ENCODE peak calls at places on chromosomes 4 and X, in seven cellular contexts. One of them, this sample, is unnamed.

GRCh38 chr4:82431026-82431745 is 796 bp downstream of the ENOPH1 start:
- DNase-seq in CD8-positive, alpha-beta T cell: peak; percentile 9
- DNase-seq in PC-3: peak; percentile 26
- DNase-seq in kidney: peak; percentile 82
- DNase-seq in Peyer's patch: peak; percentile 54
- DNase-seq in fibroblast of the aortic adventitia: peak; percentile 35
- DNase-seq in fibroblast of mammary gland: no peak
- DNase-seq in this sample: peak; percentile 39

GRCh38 chr4:89906787-89907521 is 12.3 kb downstream of the MMRN1 start:
- DNase-seq in PC-3: no peak
- DNase-seq in fibroblast of the aortic adventitia: no peak
- DNase-seq in CD8-positive, alpha-beta T cell: no peak
- DNase-seq in fibroblast of mammary gland: no peak
- DNase-seq in Peyer's patch: no peak
- DNase-seq in kidney: no peak
- DNase-seq in this sample: no peak

GRCh38 chr4:2850966-2851782 is 7.5 kb downstream of the ADD1 start:
- DNase-seq in kidney: no peak
- DNase-seq in PC-3: no peak
- DNase-seq in fibroblast of the aortic adventitia: peak; percentile 80
- DNase-seq in Peyer's patch: no peak
- DNase-seq in CD8-positive, alpha-beta T cell: no peak
- DNase-seq in fibroblast of mammary gland: peak; percentile 75
- DNase-seq in this sample: no peak

GRCh38 chr4:7745486-7745885 is 194.2 kb downstream of the AFAP1 start:
- DNase-seq in CD8-positive, alpha-beta T cell: no peak
- DNase-seq in PC-3: no peak
- DNase-seq in fibroblast of mammary gland: no peak
- DNase-seq in kidney: no peak
- DNase-seq in Peyer's patch: no peak
- DNase-seq in fibroblast of the aortic adventitia: no peak
- DNase-seq in this sample: no peak

GRCh38 chr4:1511441-1512041 is 105.3 kb upstream of the NKX1-1 start:
- DNase-seq in PC-3: peak; percentile 20
- DNase-seq in Peyer's patch: no peak
- DNase-seq in fibroblast of the aortic adventitia: peak; percentile 19
- DNase-seq in kidney: peak; percentile 59
- DNase-seq in fibroblast of mammary gland: peak; percentile 63
- DNase-seq in CD8-positive, alpha-beta T cell: no peak
- DNase-seq in this sample: no peak

GRCh38 chr4:2243682-2244380 is 1.9 kb upstream of the HAUS3 start:
- DNase-seq in fibroblast of the aortic adventitia: peak; percentile 45
- DNase-seq in fibroblast of mammary gland: peak; percentile 66
- DNase-seq in CD8-positive, alpha-beta T cell: no peak
- DNase-seq in PC-3: no peak
- DNase-seq in Peyer's patch: peak; percentile 57
- DNase-seq in kidney: peak; percentile 82
- DNase-seq in this sample: no peak

GRCh38 chrX:40474205-40474626 is 106.6 kb upstream of the ATP6AP2 start:
- DNase-seq in fibroblast of the aortic adventitia: no peak
- DNase-seq in fibroblast of mammary gland: no peak
- DNase-seq in Peyer's patch: no peak
- DNase-seq in CD8-positive, alpha-beta T cell: no peak
- DNase-seq in kidney: peak; percentile 76
- DNase-seq in PC-3: no peak
- DNase-seq in this sample: peak; percentile 40

GRCh38 chr4:26238782-26239647 is 81.8 kb upstream of the RBPJ start:
- DNase-seq in fibroblast of the aortic adventitia: peak; percentile 42
- DNase-seq in kidney: no peak
- DNase-seq in CD8-positive, alpha-beta T cell: no peak
- DNase-seq in Peyer's patch: no peak
- DNase-seq in PC-3: peak; percentile 70
- DNase-seq in fibroblast of mammary gland: peak; percentile 46
- DNase-seq in this sample: no peak

GRCh38 chr4:48967626-48968025 is 18.4 kb upstream of the CWH43 start:
- DNase-seq in kidney: no peak
- DNase-seq in CD8-positive, alpha-beta T cell: no peak
- DNase-seq in fibroblast of the aortic adventitia: peak; percentile 21
- DNase-seq in Peyer's patch: no peak
- DNase-seq in fibroblast of mammary gland: peak; percentile 26
- DNase-seq in PC-3: no peak
- DNase-seq in this sample: no peak

GRCh38 chr4:72505314-72505744 is 63.7 kb downstream of the ADAMTS3 start:
- DNase-seq in fibroblast of mammary gland: peak; percentile 69
- DNase-seq in kidney: peak; percentile 37
- DNase-seq in fibroblast of the aortic adventitia: peak; percentile 74
- DNase-seq in PC-3: peak; percentile 73
- DNase-seq in Peyer's patch: no peak
- DNase-seq in CD8-positive, alpha-beta T cell: no peak
- DNase-seq in this sample: peak; percentile 2

GRCh38 chr4:85489273-85489672 is 14.3 kb downstream of the ARHGAP24 start:
- DNase-seq in kidney: no peak
- DNase-seq in fibroblast of mammary gland: peak; percentile 77
- DNase-seq in Peyer's patch: no peak
- DNase-seq in fibroblast of the aortic adventitia: peak; percentile 44
- DNase-seq in PC-3: peak; percentile 48
- DNase-seq in CD8-positive, alpha-beta T cell: no peak
- DNase-seq in this sample: no peak

GRCh38 chrX:10582215-10582733 is 38.1 kb downstream of the MID1 start:
- DNase-seq in Peyer's patch: no peak
- DNase-seq in fibroblast of mammary gland: peak; percentile 55
- DNase-seq in kidney: no peak
- DNase-seq in fibroblast of the aortic adventitia: peak; percentile 87
- DNase-seq in CD8-positive, alpha-beta T cell: no peak
- DNase-seq in PC-3: peak; percentile 31
- DNase-seq in this sample: no peak

GRCh38 chr4:94801016-94801415 is 43.3 kb downstream of the BMPR1B start:
- DNase-seq in CD8-positive, alpha-beta T cell: no peak
- DNase-seq in fibroblast of the aortic adventitia: no peak
- DNase-seq in fibroblast of mammary gland: no peak
- DNase-seq in PC-3: no peak
- DNase-seq in Peyer's patch: no peak
- DNase-seq in kidney: no peak
- DNase-seq in this sample: no peak

GRCh38 chr4:150078996-150079581 is 844 bp downstream of the DCLK2 start:
- DNase-seq in kidney: peak; percentile 86
- DNase-seq in fibroblast of mammary gland: peak; percentile 44
- DNase-seq in PC-3: peak; percentile 19
- DNase-seq in fibroblast of the aortic adventitia: peak; percentile 30
- DNase-seq in CD8-positive, alpha-beta T cell: no peak
- DNase-seq in Peyer's patch: peak; percentile 39
- DNase-seq in this sample: peak; percentile 51

GRCh38 chrX:115177941-115178340 is 11.3 kb upstream of the RBMXL3 start:
- DNase-seq in fibroblast of mammary gland: peak; percentile 40
- DNase-seq in PC-3: no peak
- DNase-seq in Peyer's patch: no peak
- DNase-seq in kidney: no peak
- DNase-seq in fibroblast of the aortic adventitia: no peak
- DNase-seq in CD8-positive, alpha-beta T cell: no peak
- DNase-seq in this sample: no peak

GRCh38 chr4:25862411-25863346 is at the start of gene SEL1L3:
- DNase-seq in Peyer's patch: peak; percentile 80
- DNase-seq in fibroblast of mammary gland: no peak
- DNase-seq in fibroblast of the aortic adventitia: no peak
- DNase-seq in kidney: peak; percentile 86
- DNase-seq in PC-3: peak; percentile 27
- DNase-seq in CD8-positive, alpha-beta T cell: peak; percentile 37
- DNase-seq in this sample: peak; percentile 75

GRCh38 chr4:180394730-180395129 is 1848.5 kb upstream of the TENM3 start:
- DNase-seq in kidney: no peak
- DNase-seq in Peyer's patch: no peak
- DNase-seq in fibroblast of mammary gland: no peak
- DNase-seq in PC-3: no peak
- DNase-seq in CD8-positive, alpha-beta T cell: no peak
- DNase-seq in fibroblast of the aortic adventitia: no peak
- DNase-seq in this sample: no peak

GRCh38 chr4:8200302-8200975 is 1.3 kb downstream of the SH3TC1 start:
- DNase-seq in fibroblast of mammary gland: peak; percentile 14
- DNase-seq in Peyer's patch: peak; percentile 67
- DNase-seq in kidney: peak; percentile 93
- DNase-seq in CD8-positive, alpha-beta T cell: no peak
- DNase-seq in PC-3: no peak
- DNase-seq in fibroblast of the aortic adventitia: no peak
- DNase-seq in this sample: no peak

GRCh38 chr4:2714071-2714770 is 41.9 kb downstream of the TNIP2 start:
- DNase-seq in Peyer's patch: no peak
- DNase-seq in CD8-positive, alpha-beta T cell: no peak
- DNase-seq in fibroblast of the aortic adventitia: peak; percentile 76
- DNase-seq in fibroblast of mammary gland: peak; percentile 74
- DNase-seq in kidney: no peak
- DNase-seq in PC-3: no peak
- DNase-seq in this sample: no peak

GRCh38 chr4:138961687-138962086 is 53.9 kb upstream of the NOCT start:
- DNase-seq in Peyer's patch: no peak
- DNase-seq in kidney: no peak
- DNase-seq in fibroblast of the aortic adventitia: no peak
- DNase-seq in CD8-positive, alpha-beta T cell: no peak
- DNase-seq in fibroblast of mammary gland: peak; percentile 48
- DNase-seq in PC-3: no peak
- DNase-seq in this sample: no peak

GRCh38 chrX:133921764-133922389 is 63.5 kb downstream of the GPC3 start:
- DNase-seq in kidney: no peak
- DNase-seq in CD8-positive, alpha-beta T cell: no peak
- DNase-seq in PC-3: peak; percentile 50
- DNase-seq in Peyer's patch: no peak
- DNase-seq in fibroblast of mammary gland: peak; percentile 41
- DNase-seq in fibroblast of the aortic adventitia: peak; percentile 1
- DNase-seq in this sample: peak; percentile 75

GRCh38 chr4:136032391-136032790 is 1499.9 kb downstream of the PCDH18 start:
- DNase-seq in fibroblast of the aortic adventitia: no peak
- DNase-seq in kidney: no peak
- DNase-seq in PC-3: peak; percentile 2
- DNase-seq in CD8-positive, alpha-beta T cell: no peak
- DNase-seq in fibroblast of mammary gland: no peak
- DNase-seq in Peyer's patch: no peak
- DNase-seq in this sample: no peak

GRCh38 chr4:175953960-175954521 is 111.6 kb upstream of the WDR17 start:
- DNase-seq in Peyer's patch: no peak
- DNase-seq in kidney: no peak
- DNase-seq in fibroblast of mammary gland: peak; percentile 8
- DNase-seq in fibroblast of the aortic adventitia: no peak
- DNase-seq in PC-3: peak; percentile 35
- DNase-seq in CD8-positive, alpha-beta T cell: no peak
- DNase-seq in this sample: no peak
- TF ChIP-seq CTCF in Peyer's patch: no peak
- TF ChIP-seq CTCF in kidney: no peak
- TF ChIP-seq CTCF in fibroblast of mammary gland: peak; percentile 19
- TF ChIP-seq CTCF in fibroblast of the aortic adventitia: no peak
- TF ChIP-seq CTCF in PC-3: peak; percentile 48
- TF ChIP-seq CTCF in CD8-positive, alpha-beta T cell: no peak
- TF ChIP-seq CTCF in this sample: no peak

DNA sequence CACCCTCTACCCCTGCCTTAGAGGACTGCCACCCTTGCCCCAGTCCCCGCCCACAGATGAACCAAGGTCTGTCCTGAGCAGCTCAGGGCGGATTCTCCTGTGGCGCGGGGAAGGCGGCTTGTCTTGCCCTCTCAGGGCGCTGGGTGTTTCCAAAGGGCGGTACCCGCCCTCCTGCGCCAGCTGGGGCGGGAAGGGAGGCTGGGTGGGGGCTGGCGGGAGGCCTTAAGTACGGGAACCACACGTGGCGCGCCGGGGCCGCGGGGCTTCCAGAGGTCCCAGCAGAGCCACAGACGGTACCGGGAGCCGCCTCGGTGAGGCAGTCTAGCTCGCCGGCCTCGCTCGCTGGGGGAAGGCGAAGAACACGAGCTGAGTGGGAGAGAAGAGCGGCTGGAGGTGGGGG is 361.1 kb downstream of the MID1IP1 start:
- DNase-seq in CD8-positive, alpha-beta T cell: peak; percentile 24
- DNase-seq in kidney: peak; percentile 79
- DNase-seq in fibroblast of mammary gland: no peak
- DNase-seq in Peyer's patch: no peak
- DNase-seq in PC-3: no peak
- DNase-seq in fibroblast of the aortic adventitia: no peak
- DNase-seq in this sample: no peak
- TF ChIP-seq CTCF in CD8-positive, alpha-beta T cell: peak; percentile 33
- TF ChIP-seq CTCF in kidney: peak; percentile 3
- TF ChIP-seq CTCF in fibroblast of mammary gland: no peak
- TF ChIP-seq CTCF in Peyer's patch: no peak
- TF ChIP-seq CTCF in PC-3: no peak
- TF ChIP-seq CTCF in fibroblast of the aortic adventitia: no peak
- TF ChIP-seq CTCF in this sample: no peak

DNA sequence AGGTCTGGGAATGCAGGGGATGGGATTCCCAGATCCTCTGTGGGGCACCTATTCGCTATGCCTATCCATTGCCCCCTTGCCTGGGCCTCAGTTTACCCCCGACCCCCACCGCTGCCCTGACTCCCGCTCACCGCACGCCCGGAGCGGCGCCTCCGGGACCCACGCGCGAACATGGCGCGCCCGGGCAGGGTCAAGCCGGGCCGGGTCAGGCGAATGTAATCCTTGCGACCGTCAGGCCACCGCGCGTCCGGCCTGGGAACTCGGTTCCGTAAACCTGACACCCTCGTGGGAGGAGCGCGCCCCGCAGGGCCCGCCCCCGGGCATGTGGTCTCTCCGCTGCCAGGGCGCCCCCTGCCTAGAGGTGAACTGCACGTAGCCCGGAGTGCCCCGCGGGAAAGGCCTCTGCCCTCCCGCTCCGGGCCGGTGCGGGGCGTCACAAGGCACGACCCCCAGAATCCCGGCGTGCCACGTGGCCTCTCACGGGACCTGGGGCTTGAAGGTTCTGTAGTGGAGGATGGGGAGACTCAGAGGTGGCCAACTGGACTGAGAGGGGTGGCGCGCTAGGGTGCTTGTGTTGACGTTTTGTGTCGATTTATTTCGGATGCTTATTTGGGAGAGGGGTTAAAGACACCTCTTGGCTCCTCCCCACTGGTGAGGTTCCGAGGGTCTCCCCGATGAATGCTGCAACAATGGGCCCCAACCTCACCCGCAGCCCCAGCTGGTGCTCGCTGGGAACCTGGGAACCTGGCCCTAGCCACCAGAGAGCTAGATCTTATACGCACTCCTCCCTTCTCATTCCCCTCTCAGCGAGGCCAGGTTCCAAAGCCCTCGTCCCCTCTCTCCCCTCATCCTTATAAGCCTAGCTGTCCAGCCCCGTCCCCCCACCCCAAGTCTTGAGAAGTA is at the start of gene PRICKLE3:
- DNase-seq in kidney: peak; percentile 95
- DNase-seq in CD8-positive, alpha-beta T cell: peak; percentile 64
- DNase-seq in PC-3: peak; percentile 79
- DNase-seq in Peyer's patch: peak; percentile 87
- DNase-seq in fibroblast of mammary gland: peak; percentile 54
- DNase-seq in fibroblast of the aortic adventitia: peak; percentile 38
- DNase-seq in this sample: peak; percentile 87
- TF ChIP-seq CTCF in kidney: no peak
- TF ChIP-seq CTCF in CD8-positive, alpha-beta T cell: peak; percentile 41
- TF ChIP-seq CTCF in PC-3: peak; percentile 62
- TF ChIP-seq CTCF in Peyer's patch: no peak
- TF ChIP-seq CTCF in fibroblast of mammary gland: peak; percentile 12
- TF ChIP-seq CTCF in fibroblast of the aortic adventitia: peak; percentile 29
- TF ChIP-seq CTCF in this sample: no peak

GRCh38 chrX:23782863-23783568 is at the start of gene SAT1:
- DNase-seq in Peyer's patch: peak; percentile 95
- DNase-seq in kidney: peak; percentile 99
- DNase-seq in fibroblast of mammary gland: peak; percentile 90
- DNase-seq in CD8-positive, alpha-beta T cell: peak; percentile 86
- DNase-seq in PC-3: peak; percentile 96
- DNase-seq in fibroblast of the aortic adventitia: peak; percentile 93
- DNase-seq in this sample: peak; percentile 96
- TF ChIP-seq CTCF in Peyer's patch: peak; percentile 59
- TF ChIP-seq CTCF in kidney: peak; percentile 49
- TF ChIP-seq CTCF in fibroblast of mammary gland: peak; percentile 53
- TF ChIP-seq CTCF in CD8-positive, alpha-beta T cell: peak; percentile 60
- TF ChIP-seq CTCF in PC-3: peak; percentile 87
- TF ChIP-seq CTCF in fibroblast of the aortic adventitia: peak; percentile 70
- TF ChIP-seq CTCF in this sample: peak; percentile 84